ENCODE peak calls at places on chromosomes 2 and 18, in seven cellular contexts. One of them, this sample, is unnamed.

GRCh38 chr2:15205562-15205961 is 355.6 kb downstream of the NBAS start:
- DNase-seq in T-cell: no peak
- DNase-seq in stimulated activated CD8-positive, alpha-beta memory T cell treated with anti-CD3 and anti-CD28 coated beads, Interleukin-2, amount 100 ng/mL, for 48 hours: peak
- DNase-seq in stimulated activated CD4-positive, alpha-beta T cell treated with anti-CD3 and anti-CD28 coated beads, TNF-alpha, amount 100 ng/mL, for 1 hour: no peak
- DNase-seq in NCI-H510A: no peak
- DNase-seq in posterior cingulate gyrus: no peak
- DNase-seq in Daoy: no peak
- DNase-seq in this sample: no peak

GRCh38 chr2:218229239-218229638 is 12.2 kb downstream of the ARPC2 start:
- DNase-seq in T-cell: no peak
- DNase-seq in stimulated activated CD8-positive, alpha-beta memory T cell treated with anti-CD3 and anti-CD28 coated beads, Interleukin-2, amount 100 ng/mL, for 48 hours: no peak
- DNase-seq in stimulated activated CD4-positive, alpha-beta T cell treated with anti-CD3 and anti-CD28 coated beads, TNF-alpha, amount 100 ng/mL, for 1 hour: peak
- DNase-seq in NCI-H510A: no peak
- DNase-seq in posterior cingulate gyrus: no peak
- DNase-seq in Daoy: peak
- DNase-seq in this sample: peak

GRCh38 chr2:181943411-181944124 is 42.1 kb upstream of the PPP1R1C start:
- DNase-seq in T-cell: no peak
- DNase-seq in stimulated activated CD8-positive, alpha-beta memory T cell treated with anti-CD3 and anti-CD28 coated beads, Interleukin-2, amount 100 ng/mL, for 48 hours: no peak
- DNase-seq in stimulated activated CD4-positive, alpha-beta T cell treated with anti-CD3 and anti-CD28 coated beads, TNF-alpha, amount 100 ng/mL, for 1 hour: no peak
- DNase-seq in NCI-H510A: no peak
- DNase-seq in posterior cingulate gyrus: no peak
- DNase-seq in Daoy: no peak
- DNase-seq in this sample: no peak

GRCh38 chr2:109386004-109386695 is 227.6 kb downstream of the SEPTIN10 start:
- DNase-seq in T-cell: no peak
- DNase-seq in stimulated activated CD8-positive, alpha-beta memory T cell treated with anti-CD3 and anti-CD28 coated beads, Interleukin-2, amount 100 ng/mL, for 48 hours: no peak
- DNase-seq in stimulated activated CD4-positive, alpha-beta T cell treated with anti-CD3 and anti-CD28 coated beads, TNF-alpha, amount 100 ng/mL, for 1 hour: no peak
- DNase-seq in NCI-H510A: peak
- DNase-seq in posterior cingulate gyrus: no peak
- DNase-seq in Daoy: no peak
- DNase-seq in this sample: no peak

GRCh38 chr2:212730994-212731393 is 192.4 kb upstream of the ERBB4 start:
- DNase-seq in T-cell: no peak
- DNase-seq in stimulated activated CD8-positive, alpha-beta memory T cell treated with anti-CD3 and anti-CD28 coated beads, Interleukin-2, amount 100 ng/mL, for 48 hours: no peak
- DNase-seq in stimulated activated CD4-positive, alpha-beta T cell treated with anti-CD3 and anti-CD28 coated beads, TNF-alpha, amount 100 ng/mL, for 1 hour: no peak
- DNase-seq in NCI-H510A: no peak
- DNase-seq in posterior cingulate gyrus: no peak
- DNase-seq in Daoy: no peak
- DNase-seq in this sample: no peak

GRCh38 chr2:25301453-25302352 is 40.0 kb downstream of the DNMT3A start:
- DNase-seq in T-cell: peak
- DNase-seq in stimulated activated CD8-positive, alpha-beta memory T cell treated with anti-CD3 and anti-CD28 coated beads, Interleukin-2, amount 100 ng/mL, for 48 hours: peak
- DNase-seq in stimulated activated CD4-positive, alpha-beta T cell treated with anti-CD3 and anti-CD28 coated beads, TNF-alpha, amount 100 ng/mL, for 1 hour: peak
- DNase-seq in NCI-H510A: no peak
- DNase-seq in posterior cingulate gyrus: no peak
- DNase-seq in Daoy: peak
- DNase-seq in this sample: peak

GRCh38 chr2:134244091-134244490 is 9.8 kb upstream of the MGAT5 start:
- DNase-seq in T-cell: no peak
- DNase-seq in stimulated activated CD8-positive, alpha-beta memory T cell treated with anti-CD3 and anti-CD28 coated beads, Interleukin-2, amount 100 ng/mL, for 48 hours: no peak
- DNase-seq in stimulated activated CD4-positive, alpha-beta T cell treated with anti-CD3 and anti-CD28 coated beads, TNF-alpha, amount 100 ng/mL, for 1 hour: no peak
- DNase-seq in NCI-H510A: no peak
- DNase-seq in posterior cingulate gyrus: no peak
- DNase-seq in Daoy: no peak
- DNase-seq in this sample: no peak

GRCh38 chr2:164992818-164993217 is 37.5 kb upstream of the SLC38A11 start:
- DNase-seq in T-cell: peak
- DNase-seq in stimulated activated CD8-positive, alpha-beta memory T cell treated with anti-CD3 and anti-CD28 coated beads, Interleukin-2, amount 100 ng/mL, for 48 hours: no peak
- DNase-seq in stimulated activated CD4-positive, alpha-beta T cell treated with anti-CD3 and anti-CD28 coated beads, TNF-alpha, amount 100 ng/mL, for 1 hour: no peak
- DNase-seq in NCI-H510A: peak
- DNase-seq in posterior cingulate gyrus: peak
- DNase-seq in Daoy: peak
- DNase-seq in this sample: peak

GRCh38 chr2:71223767-71224333 is 3.1 kb downstream of the PAIP2B start:
- DNase-seq in T-cell: no peak
- DNase-seq in stimulated activated CD8-positive, alpha-beta memory T cell treated with anti-CD3 and anti-CD28 coated beads, Interleukin-2, amount 100 ng/mL, for 48 hours: no peak
- DNase-seq in stimulated activated CD4-positive, alpha-beta T cell treated with anti-CD3 and anti-CD28 coated beads, TNF-alpha, amount 100 ng/mL, for 1 hour: no peak
- DNase-seq in NCI-H510A: peak
- DNase-seq in posterior cingulate gyrus: peak
- DNase-seq in Daoy: peak
- DNase-seq in this sample: peak

GRCh38 chr2:133765693-133766092 is 197.4 kb upstream of the NCKAP5 start:
- DNase-seq in T-cell: no peak
- DNase-seq in stimulated activated CD8-positive, alpha-beta memory T cell treated with anti-CD3 and anti-CD28 coated beads, Interleukin-2, amount 100 ng/mL, for 48 hours: no peak
- DNase-seq in stimulated activated CD4-positive, alpha-beta T cell treated with anti-CD3 and anti-CD28 coated beads, TNF-alpha, amount 100 ng/mL, for 1 hour: no peak
- DNase-seq in NCI-H510A: no peak
- DNase-seq in posterior cingulate gyrus: no peak
- DNase-seq in Daoy: peak
- DNase-seq in this sample: no peak

GRCh38 chr2:200765139-200765951 is 46.4 kb upstream of the BZW1 start:
- DNase-seq in T-cell: peak
- DNase-seq in stimulated activated CD8-positive, alpha-beta memory T cell treated with anti-CD3 and anti-CD28 coated beads, Interleukin-2, amount 100 ng/mL, for 48 hours: peak
- DNase-seq in stimulated activated CD4-positive, alpha-beta T cell treated with anti-CD3 and anti-CD28 coated beads, TNF-alpha, amount 100 ng/mL, for 1 hour: no peak
- DNase-seq in NCI-H510A: no peak
- DNase-seq in posterior cingulate gyrus: no peak
- DNase-seq in Daoy: peak
- DNase-seq in this sample: peak

GRCh38 chr18:51731070-51731469 is 533.6 kb upstream of the MEX3C start:
- DNase-seq in T-cell: no peak
- DNase-seq in stimulated activated CD8-positive, alpha-beta memory T cell treated with anti-CD3 and anti-CD28 coated beads, Interleukin-2, amount 100 ng/mL, for 48 hours: no peak
- DNase-seq in stimulated activated CD4-positive, alpha-beta T cell treated with anti-CD3 and anti-CD28 coated beads, TNF-alpha, amount 100 ng/mL, for 1 hour: no peak
- DNase-seq in NCI-H510A: no peak
- DNase-seq in posterior cingulate gyrus: no peak
- DNase-seq in Daoy: no peak
- DNase-seq in this sample: no peak

GRCh38 chr2:107393516-107393915 is 433.2 kb upstream of the RGPD4 start:
- DNase-seq in T-cell: no peak
- DNase-seq in stimulated activated CD8-positive, alpha-beta memory T cell treated with anti-CD3 and anti-CD28 coated beads, Interleukin-2, amount 100 ng/mL, for 48 hours: no peak
- DNase-seq in stimulated activated CD4-positive, alpha-beta T cell treated with anti-CD3 and anti-CD28 coated beads, TNF-alpha, amount 100 ng/mL, for 1 hour: no peak
- DNase-seq in NCI-H510A: no peak
- DNase-seq in posterior cingulate gyrus: no peak
- DNase-seq in Daoy: no peak
- DNase-seq in this sample: no peak

GRCh38 chr2:238774980-238775509 is 72.8 kb upstream of the TWIST2 start:
- DNase-seq in T-cell: no peak
- DNase-seq in stimulated activated CD8-positive, alpha-beta memory T cell treated with anti-CD3 and anti-CD28 coated beads, Interleukin-2, amount 100 ng/mL, for 48 hours: no peak
- DNase-seq in stimulated activated CD4-positive, alpha-beta T cell treated with anti-CD3 and anti-CD28 coated beads, TNF-alpha, amount 100 ng/mL, for 1 hour: no peak
- DNase-seq in NCI-H510A: no peak
- DNase-seq in posterior cingulate gyrus: no peak
- DNase-seq in Daoy: no peak
- DNase-seq in this sample: no peak

GRCh38 chr2:58046335-58046584 is 346 bp upstream of the VRK2 start:
- DNase-seq in T-cell: no peak
- DNase-seq in stimulated activated CD8-positive, alpha-beta memory T cell treated with anti-CD3 and anti-CD28 coated beads, Interleukin-2, amount 100 ng/mL, for 48 hours: no peak
- DNase-seq in stimulated activated CD4-positive, alpha-beta T cell treated with anti-CD3 and anti-CD28 coated beads, TNF-alpha, amount 100 ng/mL, for 1 hour: no peak
- DNase-seq in NCI-H510A: no peak
- DNase-seq in posterior cingulate gyrus: no peak
- DNase-seq in Daoy: no peak
- DNase-seq in this sample: no peak